ENCODE peak calls at places on chromosomes 2 and 18, in eight cellular contexts. J, Q, L, K, U, D, H and I are unnamed samples.

GRCh38 chr2:29987141-29987540 is 65.8 kb upstream of the ALK start:
- DNase-seq in J (no peak), Q (no peak), L (no peak), K (no peak), U (no peak), D (no peak), H (no peak), I (no peak)

GRCh38 chr2:14756981-14757657 is 124.6 kb downstream of the LRATD1 start:
- DNase-seq in J (peak; percentile 74), Q (peak; percentile 44), L (no peak), K (no peak), U (peak; percentile 33), D (no peak), H (no peak), I (no peak)

GRCh38 chr2:86552889-86553288 is 10.4 kb downstream of the CHMP3 start:
- DNase-seq in J (no peak), Q (no peak), L (peak; percentile 34), K (no peak), U (no peak), D (no peak), H (no peak), I (no peak)

GRCh38 chr18:23689616-23690504 is 607 bp downstream of the LAMA3 start:
- DNase-seq in J (no peak), Q (peak; percentile 48), L (peak; percentile 58), K (no peak), U (peak; percentile 42), D (no peak), H (no peak), I (peak; percentile 10)

GRCh38 chr2:60849165-60849564 is 32.2 kb upstream of the REL start:
- DNase-seq in J (no peak), Q (no peak), L (no peak), K (no peak), U (no peak), D (no peak), H (no peak), I (no peak)

GRCh38 chr18:3607309-3608098 is 157.5 kb downstream of the TGIF1 start:
- DNase-seq in J (no peak), Q (no peak), L (no peak), K (no peak), U (no peak), D (no peak), H (no peak), I (no peak)

GRCh38 chr2:178666458-178666857 is 140.8 kb downstream of the TTN start:
- DNase-seq in J (no peak), Q (no peak), L (no peak), K (no peak), U (no peak), D (no peak), H (no peak), I (no peak)

GRCh38 chr2:68974946-68975665 is 670 bp downstream of the GKN1 start:
- DNase-seq in J (no peak), Q (no peak), L (no peak), K (no peak), U (no peak), D (no peak), H (no peak), I (no peak)

GRCh38 chr2:150588210-150588870 is 100.9 kb upstream of the RND3 start:
- DNase-seq in J (no peak), Q (no peak), L (no peak), K (no peak), U (peak; percentile 38), D (no peak), H (no peak), I (no peak)

GRCh38 chr2:200025717-200026116 is 70.3 kb downstream of the MAIP1 start:
- DNase-seq in J (peak; percentile 32), Q (no peak), L (no peak), K (no peak), U (no peak), D (no peak), H (no peak), I (no peak)

DNA sequence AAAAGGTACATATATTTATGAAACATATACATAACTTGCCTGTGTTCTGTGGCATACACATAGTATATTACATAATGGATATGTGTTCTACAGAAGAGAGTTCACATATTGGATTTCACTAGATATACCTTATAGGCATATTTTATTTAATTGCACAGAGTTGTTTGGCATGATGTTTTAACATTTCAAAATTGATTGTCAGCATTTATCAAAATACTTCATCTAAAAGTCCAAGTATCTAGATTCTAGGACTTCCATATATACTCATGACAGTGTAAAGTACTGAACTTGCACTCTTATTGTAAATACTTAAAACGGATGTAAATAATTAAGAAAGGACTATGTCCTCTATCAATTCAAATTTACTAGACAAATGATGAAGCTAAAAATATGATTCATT is 995.3 kb upstream of the LRRTM1 start:
- DNase-seq in J (no peak), Q (no peak), L (no peak), K (no peak), U (no peak), D (no peak), H (no peak), I (no peak)
- H3K9me3 ChIP-seq in J (no peaks in the 10 kb centered on the region), Q (no peaks in the 10 kb centered on the region), L (peaks cover 13% of the 10 kb centered on the region), K (no peaks in the 10 kb centered on the region), U (peaks cover 10% of the 10 kb centered on the region), D (peaks cover 4% of the 10 kb centered on the region), H (no peaks in the 10 kb centered on the region), I (no peaks in the 10 kb centered on the region)

GRCh38 chr2:161344737-161345136 is 36.5 kb downstream of the PSMD14 start:
- DNase-seq in J (no peak), Q (no peak), L (no peak), K (no peak), U (no peak), D (no peak), H (no peak), I (no peak)
- H3K9me3 ChIP-seq in J (peaks cover 2% of the 10 kb centered on the region), Q (no peaks in the 10 kb centered on the region), L (no peaks in the 10 kb centered on the region), K (peaks cover 4% of the 10 kb centered on the region), U (no peaks in the 10 kb centered on the region), D (no peaks in the 10 kb centered on the region), H (no peaks in the 10 kb centered on the region), I (no peaks in the 10 kb centered on the region)

GRCh38 chr18:43514747-43515146 is 237.5 kb upstream of the SYT4 start:
- DNase-seq in J (no peak), Q (no peak), L (no peak), K (no peak), U (no peak), D (no peak), H (no peak), I (no peak)
- H3K9me3 ChIP-seq in J (no peaks in the 10 kb centered on the region), Q (no peaks in the 10 kb centered on the region), L (peaks cover 26% of the 10 kb centered on the region), K (peaks cover 22% of the 10 kb centered on the region), U (no peaks in the 10 kb centered on the region), D (peaks cover 9% of the 10 kb centered on the region), H (peaks cover 12% of the 10 kb centered on the region), I (no peaks in the 10 kb centered on the region)

GRCh38 chr2:133209325-133209724 is 358.9 kb downstream of the NCKAP5 start:
- DNase-seq in J (no peak), Q (no peak), L (no peak), K (no peak), U (no peak), D (no peak), H (no peak), I (no peak)
- H3K9me3 ChIP-seq in J (no peaks in the 10 kb centered on the region), Q (peaks cover 4% of the 10 kb centered on the region), L (peaks cover 11% of the 10 kb centered on the region), K (peaks cover 16% of the 10 kb centered on the region), U (no peaks in the 10 kb centered on the region), D (no peaks in the 10 kb centered on the region), H (no peaks in the 10 kb centered on the region), I (no peaks in the 10 kb centered on the region)

GRCh38 chr2:185006481-185006880 is 408.2 kb downstream of the ZNF804A start:
- DNase-seq in J (no peak), Q (no peak), L (no peak), K (peak; percentile 28), U (no peak), D (no peak), H (no peak), I (no peak)
- H3K9me3 ChIP-seq in J (peaks cover 9% of the 10 kb centered on the region), Q (peaks cover 14% of the 10 kb centered on the region), L (peaks cover 33% of the 10 kb centered on the region), K (peaks cover 8% of the 10 kb centered on the region), U (peaks cover 7% of the 10 kb centered on the region), D (peaks cover 9% of the 10 kb centered on the region), H (no peaks in the 10 kb centered on the region), I (no peaks in the 10 kb centered on the region)

GRCh38 chr2:185507703-185508102 is 230.9 kb upstream of the FSIP2 start:
- DNase-seq in J (no peak), Q (no peak), L (no peak), K (no peak), U (no peak), D (no peak), H (no peak), I (peak; percentile 9)

DNA sequence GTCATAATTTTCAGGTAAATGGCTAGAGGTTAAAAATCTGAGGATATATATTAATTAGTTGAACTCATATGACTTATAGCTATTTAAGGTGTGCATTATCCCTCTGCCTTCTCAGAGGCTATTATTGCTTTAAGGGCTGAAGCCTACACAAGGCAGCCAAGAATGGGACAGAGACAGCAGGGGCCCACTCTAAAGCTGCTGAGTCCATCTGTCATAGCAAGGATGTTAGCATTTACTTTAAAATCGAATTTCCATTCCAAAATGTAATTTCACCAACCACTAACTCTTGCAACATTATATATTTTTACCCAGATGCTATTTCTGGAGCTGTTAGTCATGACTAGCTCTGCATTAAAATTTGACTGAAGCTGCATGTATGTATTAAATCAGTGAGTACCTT is 236.3 kb upstream of the FSIP2 start:
- DNase-seq in J (no peak), Q (no peak), L (no peak), K (no peak), U (no peak), D (no peak), H (no peak), I (no peak)
- H3K9me3 ChIP-seq in J (no peaks in the 10 kb centered on the region), Q (no peaks in the 10 kb centered on the region), L (peaks cover 15% of the 10 kb centered on the region), K (peaks cover 3% of the 10 kb centered on the region), U (peaks cover 3% of the 10 kb centered on the region), D (peaks cover 10% of the 10 kb centered on the region), H (no peaks in the 10 kb centered on the region), I (no peaks in the 10 kb centered on the region)